ENCODE peak calls at places on chromosomes 1 and 21, in eight cellular contexts. F is GM12865; Y is A549; A is CD8-positive, alpha-beta T cell; S is endodermal cell; Q is right cardiac atrium; N is psoas muscle; I is right lobe of liver. B is an unnamed sample.
A peak's percentile ranks its signal among the peaks of the same experiment; 100 is the strongest.

GRCh38 chr1:25809283-25809926 is 9.4 kb downstream of the SELENON start:
- DNase-seq in F (peak; percentile 40), Y (no peak), A (no peak), S (no peak), Q (no peak), N (no peak), I (no peak), B (peak; percentile 66)

GRCh38 chr1:14968251-14968812 is 185.2 kb upstream of the TMEM51 start:
- DNase-seq in F (no peak), Y (no peak), A (no peak), S (no peak), Q (peak; percentile 78), N (peak; percentile 67), I (no peak), B (peak; percentile 79)

GRCh38 chr1:107919953-107920352 is 45.0 kb downstream of the VAV3 start:
- DNase-seq in F (no peak), Y (no peak), A (no peak), S (no peak), Q (no peak), N (no peak), I (no peak), B (no peak)

GRCh38 chr1:94105957-94106529 is 14.9 kb downstream of the ABCA4 start:
- DNase-seq in F (peak; percentile 50), Y (no peak), A (no peak), S (no peak), Q (no peak), N (no peak), I (no peak), B (no peak)

GRCh38 chr1:37673920-37674319 is 18.4 kb upstream of the CDCA8 start:
- DNase-seq in F (no peak), Y (no peak), A (peak; percentile 45), S (peak; percentile 84), Q (no peak), N (no peak), I (no peak), B (no peak)

GRCh38 chr1:74057719-74058118 is 140.3 kb downstream of the LRRIQ3 start:
- DNase-seq in F (no peak), Y (no peak), A (no peak), S (no peak), Q (no peak), N (no peak), I (no peak), B (no peak)

GRCh38 chr1:153220606-153221303 is 3.4 kb downstream of the PRR9 start:
- DNase-seq in F (no peak), Y (no peak), A (no peak), S (no peak), Q (no peak), N (no peak), I (no peak), B (no peak)

GRCh38 chr1:220527279-220528048 is 472 bp upstream of the MARK1 start:
- DNase-seq in F (peak; percentile 64), Y (no peak), A (no peak), S (peak; percentile 74), Q (peak; percentile 80), N (no peak), I (no peak), B (peak; percentile 49)

GRCh38 chr1:8423702-8424538 is 106.0 kb downstream of the SLC45A1 start:
- DNase-seq in F (peak; percentile 66), Y (peak; percentile 57), A (peak; percentile 41), S (peak; percentile 92), Q (peak; percentile 84), N (peak; percentile 74), I (peak; percentile 65), B (peak; percentile 81)

GRCh38 chr1:233905416-233906051 is 1.1 kb downstream of the SLC35F3 start:
- DNase-seq in F (no peak), Y (peak; percentile 35), A (no peak), S (peak; percentile 64), Q (no peak), N (no peak), I (no peak), B (no peak)

GRCh38 chr1:67723620-67724019 is 38.6 kb downstream of the GADD45A start:
- DNase-seq in F (peak; percentile 46), Y (no peak), A (no peak), S (no peak), Q (no peak), N (no peak), I (no peak), B (no peak)

GRCh38 chr21:25862596-25862995 is 127.8 kb downstream of the GABPA start:
- DNase-seq in F (peak; percentile 69), Y (peak; percentile 38), A (no peak), S (no peak), Q (no peak), N (no peak), I (no peak), B (no peak)

GRCh38 chr1:109132980-109133379 is 19.1 kb downstream of the ELAPOR1 start:
- DNase-seq in F (no peak), Y (no peak), A (no peak), S (no peak), Q (no peak), N (no peak), I (no peak), B (no peak)

GRCh38 chr1:109131800-109132199 is 17.9 kb downstream of the ELAPOR1 start:
- DNase-seq in F (no peak), Y (no peak), A (no peak), S (no peak), Q (no peak), N (no peak), I (no peak), B (no peak)

GRCh38 chr1:109134423-109134822 is 20.5 kb downstream of the ELAPOR1 start:
- DNase-seq in F (no peak), Y (no peak), A (no peak), S (no peak), Q (no peak), N (no peak), I (no peak), B (no peak)

GRCh38 chr1:109135940-109136339 is 22.0 kb downstream of the ELAPOR1 start:
- DNase-seq in F (no peak), Y (no peak), A (no peak), S (no peak), Q (no peak), N (no peak), I (no peak), B (no peak)

GRCh38 chr1:109133815-109134214 is 19.9 kb downstream of the ELAPOR1 start:
- DNase-seq in F (no peak), Y (no peak), A (no peak), S (no peak), Q (peak; percentile 90), N (peak; percentile 81), I (peak; percentile 89), B (peak; percentile 29)
- H3K4me3 ChIP-seq in F (no peak overlapping the region), Y (no peak overlapping the region), A (no peak overlapping the region), S (no peak overlapping the region), Q (no peak overlapping the region), N (no peak overlapping the region), I (no peak overlapping the region), B (no peak overlapping the region)

GRCh38 chr1:223712856-223713494 is 636 bp downstream of the CAPN2 start:
- DNase-seq in F (peak; percentile 52), Y (no peak), A (peak; percentile 32), S (peak; percentile 75), Q (peak; percentile 79), N (no peak), I (no peak), B (peak; percentile 28)

GRCh38 chr1:223711173-223711572 is 1.2 kb upstream of the CAPN2 start:
- DNase-seq in F (no peak), Y (no peak), A (no peak), S (no peak), Q (no peak), N (no peak), I (no peak), B (no peak)

GRCh38 chr1:223710179-223711133 is 1.9 kb upstream of the CAPN2 start:
- DNase-seq in F (no peak), Y (no peak), A (no peak), S (peak; percentile 59), Q (no peak), N (no peak), I (no peak), B (no peak)

GRCh38 chr1:223712184-223712855 is at the start of gene CAPN2:
- DNase-seq in F (peak; percentile 81), Y (peak; percentile 81), A (peak; percentile 47), S (peak; percentile 88), Q (peak; percentile 94), N (peak; percentile 94), I (peak; percentile 85), B (peak; percentile 75)

GRCh38 chr1:223711838-223712183 is 528 bp upstream of the CAPN2 start:
- DNase-seq in F (no peak), Y (no peak), A (no peak), S (no peak), Q (no peak), N (no peak), I (no peak), B (no peak)
- H3K4me3 ChIP-seq in F (peak overlapping the region; percentile 46), Y (peak overlapping the region; percentile 88), A (peak overlapping the region; percentile 64), S (peak overlapping the region; percentile 92), Q (no peak overlapping the region), N (peak overlapping the region; percentile 89), I (no peak overlapping the region), B (peak overlapping the region; percentile 71)

GRCh38 chr1:111723871-111724270 is 15.3 kb downstream of the INKA2 start:
- DNase-seq in F (no peak), Y (no peak), A (no peak), S (no peak), Q (no peak), N (no peak), I (no peak), B (no peak)
- H3K4me3 ChIP-seq in F (no peak overlapping the region), Y (no peak overlapping the region), A (no peak overlapping the region), S (no peak overlapping the region), Q (no peak overlapping the region), N (no peak overlapping the region), I (no peak overlapping the region), B (no peak overlapping the region)

GRCh38 chr1:235011599-235012435 is 116.8 kb downstream of the TOMM20 start:
- DNase-seq in F (peak; percentile 100), Y (peak; percentile 83), A (peak; percentile 81), S (peak; percentile 44), Q (peak; percentile 68), N (peak; percentile 76), I (peak; percentile 51), B (no peak)
- H3K4me3 ChIP-seq in F (peak overlapping the region; percentile 44), Y (no peak overlapping the region), A (peak overlapping the region; percentile 47), S (no peak overlapping the region), Q (no peak overlapping the region), N (no peak overlapping the region), I (no peak overlapping the region), B (no peak overlapping the region)

B was measured in tibial artery.